ENCODE peak calls at places on chromosomes 12 and 14, in seven cellular contexts. H is head of caudate nucleus; M is caudate nucleus; T is NCI-H1105 treated with DMSO at 0.1 percent for 48 hours; O is stromal cell of bone marrow; Z is PC-9; A is stimulated activated CD8-positive, alpha-beta memory T cell treated with anti-CD3 and anti-CD28 coated beads, Interleukin-15, amount 100 ng/mL, for 4 hours. L is an unnamed sample.

GRCh38 chr12:42483534-42483857 is 106.0 kb downstream of the PRICKLE1 start:
- DNase-seq in O (no peak), H (no peak), M (peak; percentile 0), T (no peak), A (no peak), Z (no peak), L (no peak)

GRCh38 chr14:52901357-52901980 is 49.4 kb downstream of the FERMT2 start:
- DNase-seq in Z (no peak), T (no peak), H (no peak), M (no peak), A (no peak), O (no peak), L (no peak)

GRCh38 chr14:92348154-92348553 is 25.2 kb downstream of the SLC24A4 start:
- DNase-seq in O (no peak), M (no peak), A (no peak), T (peak; percentile 66), H (no peak), Z (no peak), L (no peak)

GRCh38 chr14:103871596-103872480 is 24.5 kb upstream of the PPP1R13B start:
- DNase-seq in A (peak; percentile 42), Z (peak; percentile 74), T (no peak), M (no peak), H (no peak), O (no peak), L (no peak)

GRCh38 chr12:28767836-28768348 is 381.2 kb upstream of the FAR2 start:
- DNase-seq in M (no peak), A (no peak), T (no peak), H (no peak), O (peak; percentile 35), Z (no peak), L (no peak)

GRCh38 chr12:92786045-92786444 is 83.3 kb downstream of the PLEKHG7 start:
- DNase-seq in O (peak; percentile 44), M (no peak), T (no peak), Z (no peak), A (no peak), H (no peak), L (no peak)

GRCh38 chr14:50768220-50768619 is 62.7 kb downstream of the NIN start:
- DNase-seq in M (no peak), A (no peak), O (no peak), T (no peak), H (no peak), Z (no peak), L (no peak)

GRCh38 chr14:32013083-32013482 is 64.0 kb upstream of the ARHGAP5 start:
- DNase-seq in T (no peak), Z (no peak), H (no peak), M (no peak), O (no peak), A (no peak), L (no peak)

GRCh38 chr14:63453443-63453936 is 89.7 kb downstream of the PPP2R5E start:
- DNase-seq in T (no peak), Z (no peak), O (no peak), A (no peak), H (no peak), M (no peak), L (no peak)

GRCh38 chr12:103505371-103506236 is 9.8 kb upstream of the C12orf42 start:
- DNase-seq in O (no peak), T (no peak), M (no peak), Z (no peak), A (no peak), H (no peak), L (no peak)

GRCh38 chr14:82251434-82251833 is 717.8 kb upstream of the SEL1L start:
- DNase-seq in T (no peak), Z (no peak), H (no peak), A (no peak), M (no peak), O (no peak), L (no peak)

GRCh38 chr12:105805730-105806390 is 332.9 kb downstream of the NUAK1 start:
- DNase-seq in M (no peak), H (no peak), Z (no peak), A (no peak), O (no peak), T (no peak), L (no peak)

GRCh38 chr12:112230136-112230535 is 104.8 kb downstream of the TRAFD1 start:
- DNase-seq in O (no peak), Z (no peak), T (no peak), A (no peak), H (no peak), M (no peak), L (no peak)

GRCh38 chr14:37594916-37595808 is at the start of the genes FOXA1 and TTC6:
- DNase-seq in H (no peak), T (peak; percentile 96), M (no peak), Z (peak; percentile 62), O (no peak), A (no peak), L (no peak)

GRCh38 chr12:67453181-67453580 is 184.0 kb downstream of the CAND1 start:
- DNase-seq in T (no peak), O (no peak), M (no peak), Z (no peak), A (no peak), H (no peak), L (no peak)

GRCh38 chr12:129873458-129873857 is 30.4 kb downstream of the TMEM132D start:
- DNase-seq in H (no peak), M (no peak), T (no peak), A (no peak), O (no peak), Z (no peak), L (no peak)

GRCh38 chr14:102777711-102778615 is 714 bp downstream of the TRAF3 start:
- DNase-seq in T (peak; percentile 26), M (no peak), O (no peak), Z (peak; percentile 46), A (no peak), H (no peak), L (no peak)

GRCh38 chr14:72906316-72906715 is 12.4 kb upstream of the DPF3 start:
- DNase-seq in M (no peak), A (no peak), H (no peak), O (no peak), T (no peak), Z (no peak), L (peak; percentile 64)

GRCh38 chr12:104477812-104478388 is 21.2 kb downstream of the CHST11 start:
- DNase-seq in O (no peak), Z (no peak), T (no peak), A (no peak), H (no peak), M (no peak), L (no peak)

GRCh38 chr14:63707216-63707615 is 20.6 kb downstream of the SGPP1 start:
- DNase-seq in M (no peak), H (no peak), A (no peak), O (no peak), T (no peak), Z (no peak), L (no peak)

GRCh38 chr12:116303929-116304328 is 26.4 kb upstream of the MED13L start:
- DNase-seq in M (no peak), T (no peak), H (no peak), O (no peak), A (no peak), Z (no peak), L (no peak)

GRCh38 chr14:61894452-61895077 is 132.3 kb downstream of the SNAPC1 start:
- DNase-seq in Z (peak; percentile 65), T (peak; percentile 71), A (peak; percentile 15), O (peak; percentile 57), M (no peak), H (peak; percentile 62), L (peak; percentile 31)

GRCh38 chr12:67364228-67364627 is 95.1 kb downstream of the CAND1 start:
- DNase-seq in M (no peak), H (no peak), O (no peak), Z (no peak), T (peak; percentile 42), A (no peak), L (no peak)

GRCh38 chr12:49346659-49347306 is at the start of gene DNAJC22:
- DNase-seq in Z (peak; percentile 31), A (no peak), M (no peak), T (no peak), O (no peak), H (no peak), L (no peak)

GRCh38 chr12:112686373-112686772 is 105.2 kb upstream of the RPH3A start:
- DNase-seq in M (no peak), H (no peak), Z (no peak), A (no peak), O (peak; percentile 9), T (peak; percentile 16), L (no peak)

GRCh38 chr14:54796961-54797360 is 105.7 kb downstream of the GCH1 start:
- DNase-seq in Z (no peak), H (no peak), A (no peak), M (no peak), O (no peak), T (no peak), L (no peak)

GRCh38 chr12:132095520-132096409 is 48.4 kb downstream of the DDX51 start:
- DNase-seq in Z (no peak), H (no peak), T (no peak), O (no peak), A (no peak), M (no peak), L (no peak)

GRCh38 chr14:99198746-99199145 is 73.3 kb downstream of the BCL11B start:
- DNase-seq in H (no peak), Z (no peak), T (no peak), M (no peak), A (no peak), O (no peak), L (no peak)

GRCh38 chr12:2922329-2922728 is 31.6 kb downstream of the TULP3 start:
- DNase-seq in O (no peak), Z (no peak), M (no peak), H (no peak), A (no peak), T (no peak), L (no peak)

GRCh38 chr12:118190266-118190665 is 54.3 kb downstream of the PEBP1 start:
- DNase-seq in A (no peak), T (no peak), H (no peak), Z (no peak), O (peak; percentile 20), M (no peak), L (no peak)

GRCh38 chr12:19826988-19827550 is 387.8 kb downstream of the AEBP2 start:
- DNase-seq in M (no peak), T (no peak), H (no peak), O (no peak), Z (no peak), A (no peak), L (no peak)

GRCh38 chr14:91142214-91142668 is 28.4 kb downstream of the DGLUCY start:
- DNase-seq in T (no peak), Z (no peak), H (no peak), O (no peak), M (no peak), A (no peak), L (no peak)

GRCh38 chr12:29255061-29255460 is 106.0 kb downstream of the FAR2 start:
- DNase-seq in O (no peak), Z (no peak), A (no peak), T (no peak), H (no peak), M (no peak), L (no peak)

GRCh38 chr12:76909290-76909689 is 30.5 kb upstream of the CSRP2 start:
- DNase-seq in H (no peak), M (no peak), O (no peak), T (peak; percentile 86), A (no peak), Z (no peak), L (no peak)

GRCh38 chr14:22544881-22545420 is 44.1 kb downstream of the DAD1 start:
- DNase-seq in T (no peak), M (no peak), O (no peak), A (no peak), H (no peak), Z (no peak), L (no peak)

GRCh38 chr12:52278931-52279682 is 4.7 kb downstream of the KRT86 start:
- DNase-seq in Z (peak; percentile 86), H (peak; percentile 55), M (peak; percentile 41), O (no peak), T (peak; percentile 41), A (peak; percentile 23), L (peak; percentile 46)

GRCh38 chr14:94633116-94633515 is 20.9 kb downstream of the SERPINA3 start:
- DNase-seq in Z (no peak), A (no peak), H (no peak), O (no peak), M (no peak), T (no peak), L (no peak)

L was measured in AG09319.